ENCODE peak calls at places on chromosomes 7 and 10, in nine cellular contexts. W, Y, G, P, J, A, S, U and V are unnamed samples.

GRCh38 chr7:1933066-1933835 is 263.2 kb downstream of the ELFN1 start:
- DNase-seq in W (no peak), Y (no peak), G (no peak), P (no peak), J (no peak), A (no peak), S (no peak), U (no peak), V (no peak)

GRCh38 chr7:70595741-70596574 is 536.0 kb upstream of the GALNT17 start:
- DNase-seq in W (no peak), Y (no peak), G (peak), P (no peak), J (no peak), A (peak), S (peak), U (peak), V (no peak)

GRCh38 chr7:82975811-82976468 is 186.7 kb downstream of the PCLO start:
- DNase-seq in W (no peak), Y (peak), G (no peak), P (no peak), J (peak), A (no peak), S (no peak), U (no peak), V (no peak)

GRCh38 chr10:72503241-72503640 is 122.6 kb downstream of the MICU1 start:
- DNase-seq in W (no peak), Y (no peak), G (no peak), P (peak), J (no peak), A (no peak), S (no peak), U (no peak), V (peak)

GRCh38 chr10:97632949-97633884 is at the start of gene MORN4:
- DNase-seq in W (peak), Y (peak), G (peak), P (peak), J (peak), A (peak), S (peak), U (peak), V (peak)

GRCh38 chr10:1134156-1134555 is 78.0 kb downstream of the WDR37 start:
- DNase-seq in W (no peak), Y (no peak), G (no peak), P (no peak), J (no peak), A (no peak), S (no peak), U (no peak), V (no peak)

GRCh38 chr7:183907-184767 is 8.2 kb upstream of the FAM20C start:
- DNase-seq in W (no peak), Y (no peak), G (no peak), P (no peak), J (no peak), A (no peak), S (no peak), U (no peak), V (no peak)

GRCh38 chr7:33444501-33444900 is 315.1 kb downstream of the BBS9 start:
- DNase-seq in W (no peak), Y (peak), G (no peak), P (no peak), J (no peak), A (peak), S (peak), U (no peak), V (peak)

GRCh38 chr10:86480571-86480970 is 41.0 kb downstream of the WAPL start:
- DNase-seq in W (no peak), Y (peak), G (no peak), P (no peak), J (peak), A (no peak), S (no peak), U (no peak), V (no peak)

GRCh38 chr10:10994360-10994759 is 23.3 kb upstream of the CELF2 start:
- DNase-seq in W (no peak), Y (peak), G (no peak), P (no peak), J (no peak), A (no peak), S (no peak), U (no peak), V (no peak)

GRCh38 chr10:114404171-114405010 is at the start of gene AFAP1L2:
- DNase-seq in W (no peak), Y (peak), G (peak), P (no peak), J (no peak), A (peak), S (peak), U (no peak), V (peak)

GRCh38 chr7:75969704-75970498 is 24.5 kb downstream of the TMEM120A start:
- DNase-seq in W (no peak), Y (no peak), G (no peak), P (no peak), J (no peak), A (no peak), S (no peak), U (no peak), V (peak)

GRCh38 chr7:75969182-75969581 is 25.2 kb downstream of the TMEM120A start:
- DNase-seq in W (no peak), Y (no peak), G (no peak), P (no peak), J (no peak), A (peak), S (no peak), U (no peak), V (peak)

GRCh38 chr7:75968561-75969001 is 25.8 kb downstream of the TMEM120A start:
- DNase-seq in W (no peak), Y (no peak), G (no peak), P (no peak), J (no peak), A (peak), S (peak), U (no peak), V (no peak)

GRCh38 chr7:75971309-75971960 is 23.0 kb downstream of the TMEM120A start:
- DNase-seq in W (no peak), Y (no peak), G (no peak), P (no peak), J (no peak), A (no peak), S (no peak), U (no peak), V (no peak)

DNA sequence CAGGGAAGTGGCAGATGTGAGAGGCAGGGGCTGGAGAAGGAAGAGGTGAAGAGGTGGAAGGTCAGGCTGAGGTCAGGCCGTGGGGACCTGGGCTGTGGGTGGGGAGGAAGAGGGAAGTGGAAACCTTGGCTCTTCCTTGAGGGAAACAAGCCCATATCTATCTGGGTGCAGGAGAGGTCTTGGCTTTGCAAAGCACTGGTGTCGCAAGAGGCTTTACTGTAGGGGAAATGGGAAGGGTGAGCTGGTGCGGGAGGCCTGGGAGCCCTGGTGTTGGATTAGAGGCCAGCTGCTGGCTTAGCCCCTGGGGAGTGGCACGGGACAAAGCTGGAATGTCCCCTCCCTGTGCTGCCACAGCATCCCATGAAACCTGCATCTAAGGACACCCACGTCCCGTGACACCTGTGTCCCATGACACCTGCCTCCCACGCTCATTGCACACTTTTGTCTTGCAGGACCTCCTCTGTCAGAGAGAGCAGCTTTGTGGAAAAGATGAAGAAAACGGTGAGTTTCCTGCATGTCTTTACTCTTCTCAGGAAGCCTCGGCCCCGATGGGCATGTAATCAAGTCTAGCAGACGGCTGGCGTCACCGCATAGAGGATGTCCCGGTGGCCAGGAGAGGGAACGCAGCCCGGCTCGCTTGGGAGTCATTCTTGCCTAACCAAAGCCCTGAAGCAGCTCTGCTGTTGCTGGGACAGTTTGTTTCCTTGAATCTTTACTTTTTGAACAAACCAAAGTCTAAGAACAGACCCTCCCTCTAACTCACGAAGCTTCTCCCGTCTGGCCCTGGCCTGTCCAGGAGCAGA is 22.2 kb downstream of the TMEM120A start:
- DNase-seq in W (no peak), Y (no peak), G (no peak), P (no peak), J (no peak), A (peak), S (no peak), U (peak), V (peak)
- TF ChIP-seq CTCF in W (no peak), Y (no peak), G (peak), P (peak), J (no peak), A (no peak), S (no peak), U (no peak), V (no peak)

GRCh38 chr10:9762966-9763656 is 1254.6 kb upstream of the CELF2 start:
- DNase-seq in W (no peak), Y (peak), G (no peak), P (peak), J (no peak), A (no peak), S (no peak), U (no peak), V (peak)

GRCh38 chr10:9766762-9767161 is 1250.9 kb upstream of the CELF2 start:
- DNase-seq in W (no peak), Y (peak), G (no peak), P (no peak), J (no peak), A (no peak), S (no peak), U (no peak), V (no peak)
- TF ChIP-seq CTCF in W (no peak), Y (no peak), G (peak), P (peak), J (no peak), A (no peak), S (no peak), U (no peak), V (peak)

GRCh38 chr7:65746398-65746669 is 126.5 kb upstream of the VKORC1L1 start:
- DNase-seq in W (no peak), Y (peak), G (no peak), P (peak), J (no peak), A (no peak), S (no peak), U (no peak), V (peak)

GRCh38 chr7:65749039-65749438 is 123.8 kb upstream of the VKORC1L1 start:
- DNase-seq in W (no peak), Y (no peak), G (no peak), P (no peak), J (no peak), A (no peak), S (no peak), U (no peak), V (no peak)

GRCh38 chr7:65749518-65749917 is 123.4 kb upstream of the VKORC1L1 start:
- DNase-seq in W (no peak), Y (no peak), G (no peak), P (no peak), J (no peak), A (no peak), S (no peak), U (no peak), V (no peak)

DNA sequence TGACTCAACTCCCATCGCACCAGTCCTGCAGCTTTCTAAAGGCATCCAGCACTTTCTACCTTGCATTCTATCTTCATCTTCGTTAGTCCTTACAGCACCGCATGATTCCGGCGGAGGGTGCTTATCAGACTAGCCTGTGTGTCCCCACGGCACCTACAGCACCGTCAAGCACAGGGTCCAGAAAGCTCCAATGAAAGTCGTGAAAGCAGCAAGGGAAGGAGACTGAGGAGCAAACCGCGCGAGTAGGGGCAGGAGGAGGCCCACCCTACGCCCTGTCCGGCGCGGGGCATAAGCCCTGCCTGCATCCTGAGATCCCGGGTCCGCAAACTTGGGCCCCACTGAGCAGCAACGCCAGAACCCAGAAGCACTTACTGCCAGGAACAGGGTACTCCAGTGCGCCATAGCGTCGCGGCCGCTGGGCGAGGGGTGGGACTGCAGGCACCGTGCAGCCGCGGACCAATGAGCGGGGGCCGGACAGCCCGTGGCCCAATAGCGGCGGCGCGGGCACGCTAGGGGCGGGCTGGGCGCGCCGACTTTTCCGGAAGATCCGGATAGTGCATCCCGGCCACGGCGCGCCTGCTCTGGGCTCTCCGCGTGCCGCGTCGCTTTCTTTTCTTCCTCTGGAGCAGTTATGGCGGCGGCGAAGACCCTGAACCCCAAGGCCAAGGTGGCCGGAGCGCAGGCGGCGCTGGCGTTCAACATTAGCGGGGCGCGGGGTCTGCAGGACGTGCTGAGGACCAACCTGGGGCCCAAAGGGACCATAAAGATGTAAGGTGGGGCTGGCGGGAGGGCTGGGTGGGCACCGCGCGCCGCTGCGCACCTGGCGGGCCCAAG is 122.1 kb upstream of the VKORC1L1 start:
- DNase-seq in W (peak), Y (peak), G (peak), P (peak), J (peak), A (peak), S (peak), U (peak), V (peak)
- TF ChIP-seq CTCF in W (no peak), Y (no peak), G (no peak), P (peak), J (no peak), A (no peak), S (peak), U (peak), V (no peak)

GRCh38 chr7:140062528-140063299 is at the start of gene PARP12:
- DNase-seq in W (peak), Y (peak), G (peak), P (peak), J (peak), A (peak), S (peak), U (peak), V (peak)
- TF ChIP-seq CTCF in W (no peak), Y (no peak), G (no peak), P (no peak), J (no peak), A (no peak), S (no peak), U (no peak), V (no peak)

DNA sequence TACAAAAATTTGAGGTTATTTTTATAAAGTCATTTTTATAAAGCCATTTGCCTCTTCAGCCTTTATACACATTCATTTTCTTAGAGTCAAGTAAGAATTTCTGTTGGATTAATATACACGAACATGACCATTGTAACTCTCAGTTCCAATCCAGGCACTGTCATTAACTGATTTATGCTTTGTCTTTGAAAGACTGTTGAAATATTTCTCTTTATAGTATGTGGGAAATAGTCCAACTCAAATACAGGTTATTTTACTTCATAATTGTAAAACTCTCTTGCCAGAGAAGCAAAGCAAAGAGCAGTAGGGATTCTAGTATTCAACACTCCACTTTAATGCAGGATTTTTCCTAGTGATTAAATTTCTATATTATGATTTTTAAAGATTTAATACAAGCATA is 36.5 kb upstream of the PAPSS2 start:
- DNase-seq in W (no peak), Y (no peak), G (no peak), P (no peak), J (no peak), A (no peak), S (no peak), U (no peak), V (no peak)
- TF ChIP-seq CTCF in W (no peak), Y (no peak), G (no peak), P (no peak), J (no peak), A (no peak), S (no peak), U (no peak), V (no peak)